ENCODE peak calls at places on chromosomes 12 and 14, in seven cellular contexts. E is H1, Q is mesendoderm, D is H9, L is neuronal stem cell, F is IMR-90, U is mesenchymal stem cell. J is an unnamed sample.

GRCh38 chr12:45259732-45260480 is 44.0 kb downstream of the ANO6 start:
- DNase-seq in E (no peak), Q (peak), D (no peak), L (no peak), F (peak), U (peak), J (peak)

GRCh38 chr14:61504841-61505340 is 183.5 kb downstream of the PRKCH start:
- DNase-seq in E (no peak), Q (no peak), D (no peak), L (no peak), F (no peak), U (no peak), J (peak)

GRCh38 chr12:25131270-25131669 is 63.7 kb downstream of the DNAI7 start:
- DNase-seq in E (no peak), Q (no peak), D (no peak), L (no peak), F (no peak), U (no peak), J (no peak)

GRCh38 chr12:31224768-31225448 is 101.0 kb downstream of the SINHCAF start:
- DNase-seq in E (no peak), Q (peak), D (no peak), L (no peak), F (no peak), U (no peak), J (no peak)

GRCh38 chr12:86212970-86213369 is 43.2 kb downstream of the MGAT4C start:
- DNase-seq in E (no peak), Q (no peak), D (no peak), L (no peak), F (no peak), U (no peak), J (no peak)

GRCh38 chr12:79737875-79738718 is 47.3 kb upstream of the PAWR start:
- DNase-seq in E (no peak), Q (peak), D (no peak), L (peak), F (peak), U (peak), J (peak)

GRCh38 chr12:46266869-46267617 is 1.8 kb downstream of the SLC38A1 start:
- DNase-seq in E (no peak), Q (peak), D (peak), L (peak), F (peak), U (peak), J (peak)

GRCh38 chr12:106248849-106249371 is 1.1 kb upstream of the CKAP4 start:
- DNase-seq in E (no peak), Q (no peak), D (no peak), L (no peak), F (peak), U (peak), J (no peak)

GRCh38 chr12:58580095-58580494 is 340.2 kb downstream of the LRIG3 start:
- DNase-seq in E (no peak), Q (no peak), D (no peak), L (no peak), F (peak), U (no peak), J (no peak)

GRCh38 chr12:81125691-81126090 is 47.8 kb downstream of the ACSS3 start:
- DNase-seq in E (no peak), Q (no peak), D (no peak), L (no peak), F (no peak), U (no peak), J (no peak)

GRCh38 chr14:51552768-51553426 is 98.8 kb upstream of the FRMD6 start:
- DNase-seq in E (no peak), Q (no peak), D (no peak), L (no peak), F (no peak), U (no peak), J (no peak)

GRCh38 chr12:25829192-25829591 is 129.3 kb upstream of the RASSF8 start:
- DNase-seq in E (no peak), Q (no peak), D (no peak), L (no peak), F (peak), U (peak), J (peak)

GRCh38 chr14:95523818-95524448 is 7.5 kb upstream of the SYNE3 start:
- DNase-seq in E (no peak), Q (no peak), D (no peak), L (no peak), F (peak), U (peak), J (peak)

GRCh38 chr12:77575376-77575775 is 255.3 kb upstream of the NAV3 start:
- DNase-seq in E (no peak), Q (no peak), D (no peak), L (no peak), F (no peak), U (no peak), J (no peak)

GRCh38 chr12:52636592-52637258 is 15.3 kb downstream of the KRT2 start:
- DNase-seq in E (no peak), Q (peak), D (no peak), L (no peak), F (no peak), U (no peak), J (no peak)

DNA sequence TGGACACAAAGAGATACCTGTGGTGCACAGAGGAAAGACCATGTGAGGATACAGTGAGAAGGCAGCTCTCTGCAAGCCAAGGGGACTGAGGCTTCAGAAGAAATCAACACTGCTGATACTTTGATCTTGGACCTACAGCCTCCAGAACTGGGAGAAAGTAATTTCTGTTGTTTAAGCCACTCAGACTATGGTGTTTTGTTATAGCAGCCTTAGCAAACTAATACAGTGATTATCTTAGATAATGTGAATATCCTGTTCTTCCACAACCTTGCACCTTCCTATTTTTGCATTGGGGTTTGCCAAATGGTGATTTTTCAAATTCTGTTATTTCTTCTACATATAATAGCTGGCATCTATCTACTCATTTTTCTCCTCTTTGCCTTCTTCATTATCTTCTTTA is 8.2 kb upstream of the C14orf93 start:
- DNase-seq in E (no peak), Q (no peak), D (no peak), L (no peak), F (no peak), U (no peak), J (no peak)
- H3K4ac ChIP-seq in E (no peak), Q (no peak), D (no peak), L (no peak), F (no peak), U (no peak), J (no peak)

DNA sequence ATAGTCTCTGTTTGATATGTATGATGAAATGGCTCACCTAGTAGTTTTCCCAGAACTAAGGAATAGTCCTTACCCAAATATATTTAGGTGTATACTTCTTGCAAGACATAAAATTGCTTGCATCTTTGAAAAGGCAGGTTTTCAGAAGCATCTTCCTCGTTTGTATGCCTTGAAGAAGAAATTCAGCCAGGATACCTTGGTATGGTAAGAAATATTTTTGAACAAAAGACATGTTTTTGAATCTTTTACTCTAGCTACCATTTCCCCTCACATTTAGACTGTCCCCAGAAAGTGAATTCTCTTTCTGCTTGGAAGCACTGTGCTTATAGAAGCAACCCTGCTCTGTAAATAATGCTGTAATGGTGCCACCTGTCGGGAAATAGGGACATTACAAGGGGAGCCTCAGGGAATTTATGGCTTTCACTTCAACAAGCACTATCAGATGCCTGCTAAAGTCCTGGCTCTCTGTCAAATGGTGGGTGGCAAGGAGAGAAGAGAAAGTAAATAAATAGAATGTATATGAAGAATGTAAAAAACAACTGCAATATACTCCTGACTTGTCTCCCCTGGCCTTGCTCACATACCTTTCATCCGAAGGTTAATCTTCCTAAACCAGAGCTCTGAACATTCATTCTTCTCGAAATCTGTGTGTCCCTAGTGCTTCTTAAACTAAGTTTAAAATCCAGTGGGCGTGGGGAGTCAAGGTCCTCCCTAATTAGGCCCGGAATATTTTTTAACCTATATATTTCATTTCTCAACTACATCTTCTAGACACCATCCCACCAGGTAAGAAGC is 6.1 kb downstream of the CCDC184 start:
- DNase-seq in E (no peak), Q (peak), D (peak), L (peak), F (peak), U (peak), J (peak)
- H3K18ac ChIP-seq in E (no peak), Q (no peak), D (no peak), L (no peak), F (no peak), U (no peak), J (no peak)

GRCh38 chr14:90803249-90803648 is 13.0 kb downstream of the TTC7B start:
- DNase-seq in E (no peak), Q (no peak), D (no peak), L (no peak), F (no peak), U (no peak), J (no peak)
- H3K4ac ChIP-seq in E (peak), Q (no peak), D (no peak), L (no peak), F (no peak), U (no peak), J (peak)

DNA sequence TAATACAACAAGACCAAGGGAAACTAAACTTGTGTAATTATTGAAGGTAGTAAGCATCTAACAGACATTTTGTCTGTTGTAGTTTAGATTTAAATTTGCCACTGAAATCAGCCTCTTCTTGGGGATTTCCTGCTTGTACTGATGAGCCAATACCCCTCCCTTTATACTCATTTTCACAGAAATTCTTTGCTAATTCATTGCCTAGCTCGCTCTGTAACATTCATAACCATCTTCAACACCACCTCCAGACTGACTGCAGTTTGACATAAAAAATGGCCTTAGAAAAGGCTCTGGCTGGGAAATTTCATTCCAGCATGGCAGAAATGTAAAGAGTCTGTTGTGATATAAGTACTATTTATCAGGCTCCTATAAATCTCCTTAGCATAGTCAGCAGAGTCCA is 109.7 kb upstream of the FLRT2 start:
- DNase-seq in E (no peak), Q (no peak), D (no peak), L (no peak), F (no peak), U (no peak), J (no peak)
- H3K18ac ChIP-seq in E (no peak), Q (no peak), D (no peak), L (no peak), F (no peak), U (no peak), J (no peak)

GRCh38 chr12:7929069-7929792 is 6.8 kb downstream of the SLC2A3 start:
- DNase-seq in E (no peak), Q (no peak), D (no peak), L (no peak), F (no peak), U (no peak), J (peak)
- H3K4ac ChIP-seq in E (no peak), Q (no peak), D (no peak), L (no peak), F (no peak), U (no peak), J (peak)

GRCh38 chr14:89227490-89227834 is 189.6 kb downstream of the FOXN3 start:
- DNase-seq in E (no peak), Q (no peak), D (no peak), L (no peak), F (no peak), U (no peak), J (no peak)
- H3K18ac ChIP-seq in E (no peak), Q (no peak), D (no peak), L (no peak), F (no peak), U (no peak), J (no peak)

GRCh38 chr12:101207086-101207780 is 2.8 kb downstream of the SLC5A8 start:
- DNase-seq in E (no peak), Q (no peak), D (no peak), L (no peak), F (no peak), U (no peak), J (no peak)

GRCh38 chr12:101200824-101201223 is 9.2 kb downstream of the SLC5A8 start:
- DNase-seq in E (no peak), Q (no peak), D (no peak), L (no peak), F (no peak), U (no peak), J (no peak)

GRCh38 chr12:101209319-101210302 is at the start of gene SLC5A8:
- DNase-seq in E (no peak), Q (no peak), D (peak), L (no peak), F (no peak), U (no peak), J (no peak)

GRCh38 chr12:101200145-101200544 is 9.9 kb downstream of the SLC5A8 start:
- DNase-seq in E (no peak), Q (no peak), D (no peak), L (no peak), F (no peak), U (no peak), J (no peak)

GRCh38 chr12:101204598-101205304 is 5.3 kb downstream of the SLC5A8 start:
- DNase-seq in E (no peak), Q (peak), D (peak), L (no peak), F (no peak), U (no peak), J (no peak)
- H3K4ac ChIP-seq in E (no peak), Q (no peak), D (no peak), L (no peak), F (no peak), U (no peak), J (no peak)

GRCh38 chr14:50357753-50358380 is 38.8 kb downstream of the CDKL1 start:
- DNase-seq in E (no peak), Q (no peak), D (no peak), L (no peak), F (no peak), U (no peak), J (no peak)
- H3K18ac ChIP-seq in E (no peak), Q (no peak), D (no peak), L (no peak), F (no peak), U (no peak), J (no peak)

DNA sequence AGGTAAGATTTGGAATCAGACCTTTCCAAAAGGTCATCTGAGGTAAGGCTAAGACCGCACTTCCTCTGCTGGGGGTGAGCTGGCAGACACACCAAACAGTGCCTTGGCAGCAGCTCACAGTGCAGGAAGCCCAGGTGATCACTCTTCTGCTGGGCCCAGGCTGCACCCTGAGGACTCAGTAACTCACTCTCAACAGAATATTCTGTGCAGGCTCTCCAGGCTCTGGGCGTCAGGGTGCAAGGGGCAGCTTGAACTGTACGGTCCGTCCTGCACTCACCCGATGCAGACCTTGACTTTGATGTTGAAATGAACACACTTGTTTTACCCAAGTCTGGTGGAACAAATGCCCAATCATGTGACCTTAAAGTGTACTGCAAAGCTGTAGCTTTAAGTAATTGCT is 6.0 kb downstream of the ALKBH2 start:
- DNase-seq in E (no peak), Q (no peak), D (no peak), L (no peak), F (no peak), U (no peak), J (no peak)
- H3K4ac ChIP-seq in E (no peak), Q (no peak), D (no peak), L (no peak), F (no peak), U (no peak), J (no peak)

GRCh38 chr12:74647241-74647640 is 109.6 kb downstream of the ATXN7L3B start:
- DNase-seq in E (no peak), Q (no peak), D (no peak), L (no peak), F (no peak), U (no peak), J (no peak)
- H3K18ac ChIP-seq in E (no peak), Q (no peak), D (no peak), L (no peak), F (no peak), U (no peak), J (no peak)